ENCODE peak calls at places on chromosomes 2 and 18, in six cellular contexts. One of them, this sample, is unnamed.

GRCh38 chr2:9347411-9347853 is 75.9 kb downstream of the ITGB1BP1 start:
- DNase-seq in H1: no peak
- DNase-seq in effector memory CD4-positive, alpha-beta T cell: no peak
- DNase-seq in lower lobe of right lung: no peak
- DNase-seq in aorta: peak; percentile 76
- DNase-seq in mammary epithelial cell: no peak
- DNase-seq in this sample: no peak

GRCh38 chr18:43587538-43588153 is 310.4 kb upstream of the SYT4 start:
- DNase-seq in lower lobe of right lung: no peak
- DNase-seq in H1: no peak
- DNase-seq in aorta: no peak
- DNase-seq in mammary epithelial cell: peak; percentile 26
- DNase-seq in effector memory CD4-positive, alpha-beta T cell: no peak
- DNase-seq in this sample: no peak

GRCh38 chr2:46500801-46501200 is 21.4 kb downstream of the TMEM247 start:
- DNase-seq in effector memory CD4-positive, alpha-beta T cell: no peak
- DNase-seq in aorta: no peak
- DNase-seq in lower lobe of right lung: no peak
- DNase-seq in H1: no peak
- DNase-seq in mammary epithelial cell: no peak
- DNase-seq in this sample: no peak

GRCh38 chr2:190277234-190278112 is 42.2 kb downstream of the HIBCH start:
- DNase-seq in mammary epithelial cell: peak; percentile 48
- DNase-seq in aorta: no peak
- DNase-seq in H1: no peak
- DNase-seq in lower lobe of right lung: no peak
- DNase-seq in effector memory CD4-positive, alpha-beta T cell: no peak
- DNase-seq in this sample: no peak

GRCh38 chr2:78775291-78775690 is 250.2 kb upstream of the REG3G start:
- DNase-seq in mammary epithelial cell: no peak
- DNase-seq in H1: no peak
- DNase-seq in aorta: no peak
- DNase-seq in lower lobe of right lung: no peak
- DNase-seq in effector memory CD4-positive, alpha-beta T cell: no peak
- DNase-seq in this sample: no peak

GRCh38 chr2:202769201-202769600 is 102.4 kb downstream of the ICA1L start:
- DNase-seq in H1: no peak
- DNase-seq in mammary epithelial cell: no peak
- DNase-seq in aorta: no peak
- DNase-seq in lower lobe of right lung: no peak
- DNase-seq in effector memory CD4-positive, alpha-beta T cell: no peak
- DNase-seq in this sample: no peak

GRCh38 chr2:101858246-101858645 is 133.5 kb upstream of the IL1R2 start:
- DNase-seq in effector memory CD4-positive, alpha-beta T cell: no peak
- DNase-seq in lower lobe of right lung: no peak
- DNase-seq in H1: no peak
- DNase-seq in aorta: no peak
- DNase-seq in mammary epithelial cell: peak; percentile 85
- DNase-seq in this sample: no peak

GRCh38 chr2:169676357-169676756 is 17.8 kb downstream of the CFAP210 start:
- DNase-seq in effector memory CD4-positive, alpha-beta T cell: no peak
- DNase-seq in lower lobe of right lung: no peak
- DNase-seq in H1: no peak
- DNase-seq in aorta: no peak
- DNase-seq in mammary epithelial cell: no peak
- DNase-seq in this sample: no peak

GRCh38 chr18:46042571-46043123 is 29.4 kb downstream of the PSTPIP2 start:
- DNase-seq in H1: no peak
- DNase-seq in mammary epithelial cell: peak; percentile 92
- DNase-seq in aorta: no peak
- DNase-seq in effector memory CD4-positive, alpha-beta T cell: no peak
- DNase-seq in lower lobe of right lung: no peak
- DNase-seq in this sample: no peak

GRCh38 chr2:36545871-36546416 is 52.0 kb downstream of the FEZ2 start:
- DNase-seq in aorta: no peak
- DNase-seq in effector memory CD4-positive, alpha-beta T cell: no peak
- DNase-seq in lower lobe of right lung: no peak
- DNase-seq in mammary epithelial cell: no peak
- DNase-seq in H1: no peak
- DNase-seq in this sample: no peak

GRCh38 chr2:36549063-36549662 is 48.8 kb downstream of the FEZ2 start:
- DNase-seq in mammary epithelial cell: no peak
- DNase-seq in effector memory CD4-positive, alpha-beta T cell: no peak
- DNase-seq in H1: no peak
- DNase-seq in lower lobe of right lung: no peak
- DNase-seq in aorta: no peak
- DNase-seq in this sample: no peak

GRCh38 chr2:36553690-36554089 is 44.3 kb downstream of the FEZ2 start:
- DNase-seq in H1: no peak
- DNase-seq in mammary epithelial cell: no peak
- DNase-seq in lower lobe of right lung: no peak
- DNase-seq in effector memory CD4-positive, alpha-beta T cell: no peak
- DNase-seq in aorta: no peak
- DNase-seq in this sample: no peak

GRCh38 chr2:36547906-36548305 is 50.1 kb downstream of the FEZ2 start:
- DNase-seq in mammary epithelial cell: no peak
- DNase-seq in aorta: no peak
- DNase-seq in effector memory CD4-positive, alpha-beta T cell: no peak
- DNase-seq in H1: no peak
- DNase-seq in lower lobe of right lung: no peak
- DNase-seq in this sample: no peak

DNA sequence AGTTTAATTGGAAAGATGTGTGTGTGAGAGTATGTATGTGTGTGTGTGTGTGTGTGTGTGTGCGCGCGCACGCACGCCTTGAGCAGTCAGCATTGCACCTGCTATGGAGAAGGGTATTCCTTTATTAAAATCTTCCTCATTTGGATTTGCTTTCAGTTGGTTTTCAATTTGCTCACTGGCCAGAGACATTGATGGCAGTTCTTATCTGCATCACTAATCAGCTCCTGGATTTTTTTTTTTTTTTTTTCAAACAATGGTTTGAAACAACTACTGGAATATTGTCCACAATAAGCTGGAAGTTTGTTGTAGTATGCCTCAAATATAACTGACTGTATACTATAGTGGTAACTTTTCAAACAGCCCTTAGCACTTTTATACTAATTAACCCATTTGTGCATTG is 48.0 kb downstream of the FEZ2 start:
- DNase-seq in aorta: no peak
- DNase-seq in mammary epithelial cell: no peak
- DNase-seq in effector memory CD4-positive, alpha-beta T cell: no peak
- DNase-seq in H1: no peak
- DNase-seq in lower lobe of right lung: no peak
- DNase-seq in this sample: no peak
- H3K36me3 ChIP-seq in aorta: peaks cover 4% of the 10 kb centered on the region
- H3K36me3 ChIP-seq in mammary epithelial cell: peaks cover 58% of the 10 kb centered on the region
- H3K36me3 ChIP-seq in effector memory CD4-positive, alpha-beta T cell: peaks cover 18% of the 10 kb centered on the region
- H3K36me3 ChIP-seq in H1: peaks cover 19% of the 10 kb centered on the region
- H3K36me3 ChIP-seq in lower lobe of right lung: peaks cover 96% of the 10 kb centered on the region
- H3K36me3 ChIP-seq in this sample: peaks cover 15% of the 10 kb centered on the region

GRCh38 chr2:70099270-70099669 is 12.0 kb downstream of the PCBP1 start:
- DNase-seq in H1: no peak
- DNase-seq in mammary epithelial cell: no peak
- DNase-seq in aorta: no peak
- DNase-seq in effector memory CD4-positive, alpha-beta T cell: no peak
- DNase-seq in lower lobe of right lung: no peak
- DNase-seq in this sample: no peak

GRCh38 chr2:70094978-70095832 is 7.9 kb downstream of the PCBP1 start:
- DNase-seq in effector memory CD4-positive, alpha-beta T cell: peak; percentile 17
- DNase-seq in lower lobe of right lung: peak; percentile 67
- DNase-seq in H1: no peak
- DNase-seq in mammary epithelial cell: peak; percentile 71
- DNase-seq in aorta: peak; percentile 75
- DNase-seq in this sample: no peak

GRCh38 chr2:70098032-70098431 is 10.8 kb downstream of the PCBP1 start:
- DNase-seq in aorta: no peak
- DNase-seq in effector memory CD4-positive, alpha-beta T cell: no peak
- DNase-seq in lower lobe of right lung: no peak
- DNase-seq in mammary epithelial cell: no peak
- DNase-seq in H1: no peak
- DNase-seq in this sample: no peak

GRCh38 chr2:70094171-70094977 is 7.1 kb downstream of the PCBP1 start:
- DNase-seq in effector memory CD4-positive, alpha-beta T cell: no peak
- DNase-seq in lower lobe of right lung: no peak
- DNase-seq in H1: no peak
- DNase-seq in mammary epithelial cell: no peak
- DNase-seq in aorta: no peak
- DNase-seq in this sample: no peak

GRCh38 chr2:70095833-70096670 is 8.8 kb downstream of the PCBP1 start:
- DNase-seq in aorta: no peak
- DNase-seq in lower lobe of right lung: no peak
- DNase-seq in effector memory CD4-positive, alpha-beta T cell: no peak
- DNase-seq in mammary epithelial cell: no peak
- DNase-seq in H1: no peak
- DNase-seq in this sample: no peak
- H3K4me1 ChIP-seq in aorta: peaks cover 7% of the 10 kb centered on the region
- H3K4me1 ChIP-seq in lower lobe of right lung: peaks cover 27% of the 10 kb centered on the region
- H3K4me1 ChIP-seq in effector memory CD4-positive, alpha-beta T cell: peaks cover 28% of the 10 kb centered on the region
- H3K4me1 ChIP-seq in mammary epithelial cell: peaks cover 13% of the 10 kb centered on the region
- H3K4me1 ChIP-seq in H1: no peaks in the 10 kb centered on the region
- H3K4me1 ChIP-seq in this sample: no peaks in the 10 kb centered on the region

GRCh38 chr2:27303093-27304025 is 4.9 kb downstream of the UCN start:
- DNase-seq in mammary epithelial cell: peak; percentile 57
- DNase-seq in aorta: no peak
- DNase-seq in lower lobe of right lung: no peak
- DNase-seq in H1: peak; percentile 64
- DNase-seq in effector memory CD4-positive, alpha-beta T cell: no peak
- DNase-seq in this sample: no peak
- H3K4me3 ChIP-seq in mammary epithelial cell: no peak overlapping the region
- H3K4me3 ChIP-seq in aorta: no peak overlapping the region
- H3K4me3 ChIP-seq in lower lobe of right lung: peak overlapping the region; percentile 51
- H3K4me3 ChIP-seq in H1: no peak overlapping the region
- H3K4me3 ChIP-seq in effector memory CD4-positive, alpha-beta T cell: peak overlapping the region; percentile 37
- H3K4me3 ChIP-seq in this sample: peak overlapping the region; percentile 3

DNA sequence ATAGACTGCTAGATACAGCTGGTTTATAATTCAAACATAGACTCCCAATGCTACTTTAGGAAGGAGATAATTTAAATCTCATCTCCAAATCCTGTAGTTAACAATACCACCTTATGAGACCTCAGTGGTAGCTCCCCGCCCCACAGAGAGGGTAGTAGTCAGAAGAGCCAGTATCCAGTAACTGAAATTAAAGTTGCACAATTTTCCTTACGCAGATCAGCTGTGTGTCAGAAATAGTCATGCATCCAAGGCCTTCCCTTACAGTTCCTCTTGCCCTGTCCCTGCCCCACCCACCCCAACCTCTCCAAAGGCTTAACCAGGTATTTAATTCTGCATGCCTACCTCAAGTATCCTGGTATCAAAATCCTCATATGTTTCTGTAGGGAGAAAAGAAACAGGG is 15.5 kb downstream of the MRPS5 start:
- DNase-seq in aorta: no peak
- DNase-seq in H1: no peak
- DNase-seq in effector memory CD4-positive, alpha-beta T cell: no peak
- DNase-seq in lower lobe of right lung: no peak
- DNase-seq in mammary epithelial cell: no peak
- DNase-seq in this sample: no peak
- H3K36me3 ChIP-seq in aorta: peaks cover 8% of the 10 kb centered on the region
- H3K36me3 ChIP-seq in H1: peaks cover 30% of the 10 kb centered on the region
- H3K36me3 ChIP-seq in effector memory CD4-positive, alpha-beta T cell: peaks cover 76% of the 10 kb centered on the region
- H3K36me3 ChIP-seq in lower lobe of right lung: peaks cover 100% of the 10 kb centered on the region
- H3K36me3 ChIP-seq in mammary epithelial cell: peaks cover 43% of the 10 kb centered on the region
- H3K36me3 ChIP-seq in this sample: peaks cover 57% of the 10 kb centered on the region

This sample was measured in kidney.